ENCODE peak calls at places on chromosome 17, in eight cellular contexts. L, W, P, E, V, R, M and A are unnamed samples.

GRCh38 chr17:29291163-29291752 is 2.7 kb downstream of the NUFIP2 start:
- DNase-seq in L (peak), W (peak), P (no peak), E (no peak), V (peak), R (no peak), M (peak), A (peak)

GRCh38 chr17:73394523-73395450 is 83.0 kb upstream of the CDC42EP4 start:
- DNase-seq in L (no peak), W (no peak), P (no peak), E (no peak), V (no peak), R (no peak), M (no peak), A (no peak)

GRCh38 chr17:67068999-67069398 is 24.6 kb downstream of the CACNG1 start:
- DNase-seq in L (peak), W (no peak), P (no peak), E (no peak), V (no peak), R (no peak), M (no peak), A (no peak)

GRCh38 chr17:79706931-79707382 is 23.8 kb upstream of the ENPP7 start:
- DNase-seq in L (no peak), W (no peak), P (no peak), E (no peak), V (no peak), R (no peak), M (no peak), A (no peak)

GRCh38 chr17:28991779-28992178 is 14.1 kb downstream of the SEZ6 start:
- DNase-seq in L (no peak), W (no peak), P (no peak), E (no peak), V (no peak), R (no peak), M (no peak), A (no peak)

GRCh38 chr17:8630802-8631553 is 453 bp upstream of the MYH10 start:
- DNase-seq in L (peak), W (peak), P (peak), E (peak), V (peak), R (peak), M (peak), A (peak)

GRCh38 chr17:6668727-6669425 is 17.3 kb downstream of the C17orf100 start:
- DNase-seq in L (no peak), W (no peak), P (no peak), E (no peak), V (no peak), R (no peak), M (no peak), A (no peak)

GRCh38 chr17:81287155-81287554 is 8.0 kb downstream of the SLC38A10 start:
- DNase-seq in L (no peak), W (no peak), P (no peak), E (no peak), V (no peak), R (no peak), M (no peak), A (no peak)

GRCh38 chr17:61201211-61201610 is 198.4 kb upstream of the TBX2 start:
- DNase-seq in L (no peak), W (peak), P (no peak), E (no peak), V (peak), R (no peak), M (peak), A (no peak)

GRCh38 chr17:49694847-49695697 is 12.7 kb downstream of the SLC35B1 start:
- DNase-seq in L (peak), W (no peak), P (peak), E (no peak), V (no peak), R (no peak), M (no peak), A (peak)

GRCh38 chr17:8720596-8720995 is 24.0 kb downstream of the CCDC42 start:
- DNase-seq in L (no peak), W (no peak), P (no peak), E (no peak), V (no peak), R (no peak), M (no peak), A (no peak)

GRCh38 chr17:58233547-58233946 is 4.8 kb upstream of the LPO start:
- DNase-seq in L (no peak), W (no peak), P (no peak), E (no peak), V (no peak), R (no peak), M (no peak), A (no peak)

GRCh38 chr17:49715717-49716279 is 8.0 kb upstream of the SLC35B1 start:
- DNase-seq in L (no peak), W (no peak), P (no peak), E (no peak), V (no peak), R (no peak), M (no peak), A (no peak)

GRCh38 chr17:44376124-44376523 is 12.5 kb upstream of the FAM171A2 start:
- DNase-seq in L (peak), W (no peak), P (no peak), E (peak), V (no peak), R (no peak), M (no peak), A (no peak)

GRCh38 chr17:30996481-30996880 is 25.6 kb downstream of the RNF135 start:
- DNase-seq in L (no peak), W (no peak), P (no peak), E (no peak), V (no peak), R (no peak), M (no peak), A (no peak)

GRCh38 chr17:16259926-16260325 is 42.9 kb downstream of the PIGL start:
- DNase-seq in L (no peak), W (no peak), P (no peak), E (peak), V (no peak), R (no peak), M (no peak), A (no peak)

GRCh38 chr17:61543786-61544415 is 47.1 kb downstream of the NACA2 start:
- DNase-seq in L (no peak), W (no peak), P (no peak), E (no peak), V (no peak), R (no peak), M (no peak), A (no peak)

GRCh38 chr17:59172436-59173004 is 17.0 kb downstream of the PRR11 start:
- DNase-seq in L (no peak), W (no peak), P (no peak), E (peak), V (no peak), R (no peak), M (no peak), A (no peak)

GRCh38 chr17:83057397-83057761 is 22.0 kb upstream of the METRNL start:
- DNase-seq in L (no peak), W (no peak), P (no peak), E (peak), V (no peak), R (no peak), M (no peak), A (no peak)

DNA sequence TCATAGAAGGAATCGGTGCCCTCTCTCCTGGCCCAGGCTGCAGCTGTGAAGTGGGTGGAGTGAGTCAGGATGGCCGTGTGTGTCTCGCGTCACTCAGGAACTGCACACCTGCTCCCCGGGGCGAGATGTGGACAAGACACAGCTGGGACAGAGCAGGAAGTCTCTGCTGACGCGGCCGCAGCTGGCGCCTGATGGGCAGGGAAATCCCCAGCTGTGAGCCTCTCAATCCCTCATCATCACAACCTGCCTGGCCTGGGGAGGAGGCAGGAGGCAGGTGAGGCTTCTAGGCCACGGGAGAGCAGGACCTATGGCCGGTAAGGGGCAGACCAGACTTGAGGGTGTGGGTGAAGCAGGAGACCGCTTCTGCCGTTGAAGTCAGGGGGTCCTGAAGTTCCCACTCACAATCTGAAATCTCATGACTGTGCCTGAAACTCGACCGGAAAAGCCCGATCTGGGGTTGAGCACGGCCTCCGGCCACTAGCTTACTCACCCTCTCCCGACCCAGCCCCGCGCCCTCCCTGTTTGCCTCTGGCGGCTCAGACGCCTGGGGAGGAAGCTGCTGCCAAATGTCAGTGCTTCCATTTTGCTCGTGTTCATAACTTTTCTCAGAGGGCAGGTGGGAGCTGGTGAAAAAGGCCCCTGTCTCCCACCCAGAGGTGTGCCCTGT is 1.1 kb upstream of the TRPV3 start:
- DNase-seq in L (no peak), W (no peak), P (no peak), E (peak), V (peak), R (peak), M (no peak), A (no peak)
- H3K4me3 ChIP-seq in L (no peak), W (no peak), P (no peak), E (no peak), V (no peak), R (no peak), M (no peak), A (no peak)

DNA sequence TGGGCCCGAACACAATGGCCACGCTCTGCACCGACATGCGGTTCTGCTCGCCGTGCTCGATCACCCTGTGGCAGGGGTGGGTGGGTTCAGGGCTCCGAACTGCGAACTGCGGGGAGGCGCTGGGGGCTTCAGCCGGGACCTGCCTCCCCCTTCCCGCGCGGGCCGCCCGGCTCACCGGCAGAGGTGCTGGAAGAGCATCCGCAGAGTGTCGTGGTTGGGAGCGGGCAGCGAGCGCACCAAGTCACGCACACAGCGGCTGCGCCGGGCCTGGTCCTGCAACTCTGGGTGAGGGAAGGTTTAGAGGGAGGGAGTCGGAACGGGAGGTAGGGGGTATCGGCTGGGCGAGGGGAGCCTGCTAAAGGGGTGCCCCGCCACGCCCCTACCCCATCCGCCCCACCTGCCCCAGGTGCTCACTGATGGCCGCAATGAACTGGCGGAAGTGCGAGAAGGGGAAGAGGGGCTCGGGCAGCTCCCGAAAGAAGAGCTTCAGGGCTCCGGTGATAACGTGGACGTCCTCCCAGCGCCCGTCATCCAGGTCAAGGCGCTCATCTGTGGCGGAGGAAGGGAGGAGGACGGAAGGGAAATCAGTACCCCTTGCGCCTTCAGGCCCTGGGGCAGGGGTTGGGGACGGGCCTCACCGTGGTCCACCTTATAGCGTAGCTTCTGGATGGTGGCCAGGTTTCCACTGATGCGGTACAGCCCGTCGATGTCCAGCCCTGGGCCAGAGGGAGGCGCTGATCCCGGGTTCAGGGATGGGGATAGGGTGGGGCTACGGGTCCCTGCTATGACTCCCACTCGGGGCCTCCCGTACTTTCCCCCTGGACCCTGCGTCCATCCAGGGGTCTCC is 36.9 kb downstream of the ARHGAP27 start:
- DNase-seq in L (no peak), W (no peak), P (no peak), E (peak), V (no peak), R (no peak), M (no peak), A (no peak)
- H3K4me3 ChIP-seq in L (peak), W (no peak), P (peak), E (no peak), V (peak), R (peak), M (peak), A (peak)

DNA sequence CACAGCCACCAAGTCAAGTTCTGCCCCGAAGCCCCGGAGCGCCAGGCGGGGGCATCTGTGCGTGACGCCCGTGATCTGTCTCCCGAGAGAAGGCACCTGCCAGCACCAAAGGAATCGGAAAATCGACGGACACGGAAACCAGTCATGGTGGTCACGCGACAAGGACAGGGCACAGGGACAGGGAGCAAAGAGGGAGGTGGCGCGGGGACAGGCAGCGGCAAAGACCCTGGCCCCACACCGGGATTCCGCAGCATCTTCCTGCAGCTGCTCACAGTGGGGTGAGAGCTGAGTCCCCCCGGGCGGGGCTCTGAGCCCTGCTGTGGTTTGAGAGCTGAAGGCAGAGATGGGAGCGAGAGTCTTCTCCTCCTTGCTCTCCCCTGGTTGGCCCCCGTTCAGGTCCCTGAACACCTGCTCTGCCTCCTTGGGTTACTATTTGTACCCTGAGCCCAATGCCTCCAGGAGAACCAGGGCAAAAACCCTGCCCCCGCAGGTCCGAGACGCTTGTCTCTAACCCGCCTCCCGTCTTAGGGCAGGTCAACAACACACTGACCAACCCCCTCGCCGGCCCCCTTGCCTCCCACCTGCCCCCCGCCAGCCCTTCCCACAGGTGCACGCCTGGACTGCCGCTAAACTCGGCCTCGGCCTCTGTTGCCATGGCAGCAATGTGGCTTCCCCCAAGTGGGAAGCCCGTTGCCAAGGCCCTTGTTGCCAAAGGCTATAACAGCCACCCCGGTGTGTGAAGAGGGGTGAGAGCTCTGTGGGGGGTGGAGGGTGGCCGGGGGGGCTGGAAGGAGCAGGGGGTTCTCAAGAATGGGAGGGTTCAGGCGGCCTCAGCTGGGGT is 56.2 kb downstream of the ABR start:
- DNase-seq in L (no peak), W (no peak), P (no peak), E (no peak), V (no peak), R (no peak), M (no peak), A (no peak)
- H3K4me3 ChIP-seq in L (no peak), W (no peak), P (peak), E (no peak), V (no peak), R (peak), M (no peak), A (no peak)

GRCh38 chr17:75876938-75877751 is 1.2 kb downstream of the TRIM47 start:
- DNase-seq in L (no peak), W (peak), P (peak), E (peak), V (peak), R (peak), M (peak), A (peak)

GRCh38 chr17:75874323-75875181 is 3.8 kb downstream of the TRIM47 start:
- DNase-seq in L (no peak), W (no peak), P (no peak), E (peak), V (no peak), R (no peak), M (no peak), A (no peak)

GRCh38 chr17:75876190-75876937 is 2.0 kb downstream of the TRIM47 start:
- DNase-seq in L (no peak), W (no peak), P (no peak), E (peak), V (no peak), R (no peak), M (no peak), A (no peak)

GRCh38 chr17:75875182-75875939 is 3.0 kb downstream of the TRIM47 start:
- DNase-seq in L (no peak), W (no peak), P (no peak), E (peak), V (no peak), R (no peak), M (no peak), A (no peak)

DNA sequence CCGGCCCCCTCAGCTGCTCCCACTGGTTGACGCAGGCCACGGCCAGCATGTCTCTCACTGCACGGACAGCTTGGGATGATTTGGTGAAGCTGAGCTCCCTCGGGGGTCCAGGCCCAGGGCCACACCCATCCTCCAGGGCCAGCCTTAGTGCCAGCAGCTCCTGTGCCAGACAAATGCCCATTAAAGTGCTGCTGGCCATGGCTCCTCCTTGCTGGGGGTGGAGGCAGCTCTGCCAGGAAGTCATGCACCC is 2.5 kb downstream of the TRIM47 start:
- DNase-seq in L (no peak), W (no peak), P (no peak), E (peak), V (no peak), R (peak), M (no peak), A (no peak)
- H3K4me3 ChIP-seq in L (no peak), W (no peak), P (peak), E (no peak), V (no peak), R (peak), M (no peak), A (no peak)

GRCh38 chr17:4944554-4945175 is 3.7 kb downstream of the PFN1 start:
- DNase-seq in L (no peak), W (no peak), P (no peak), E (no peak), V (no peak), R (no peak), M (no peak), A (no peak)

GRCh38 chr17:4947010-4947410 is 1.3 kb downstream of the PFN1 start:
- DNase-seq in L (peak), W (no peak), P (no peak), E (no peak), V (no peak), R (no peak), M (no peak), A (no peak)

GRCh38 chr17:4945176-4945943 is 3.0 kb downstream of the PFN1 start:
- DNase-seq in L (peak), W (peak), P (no peak), E (no peak), V (peak), R (peak), M (peak), A (peak)

GRCh38 chr17:4946312-4946976 is 1.9 kb downstream of the PFN1 start:
- DNase-seq in L (no peak), W (no peak), P (no peak), E (no peak), V (no peak), R (no peak), M (no peak), A (no peak)

GRCh38 chr17:4945944-4946280 is 2.4 kb downstream of the PFN1 start:
- DNase-seq in L (no peak), W (no peak), P (no peak), E (no peak), V (no peak), R (no peak), M (no peak), A (no peak)
- H3K4me3 ChIP-seq in L (peak), W (peak), P (peak), E (peak), V (peak), R (peak), M (peak), A (peak)